ENCODE peak calls at places on chromosome 4, in seven cellular contexts. X, V, B, C, J, Y and M are unnamed samples.

GRCh38 chr4:1234296-1234695 is 14.6 kb downstream of the CTBP1 start:
- DNase-seq in Y (no peak), J (no peak), V (no peak), X (no peak), B (no peak), C (no peak), M (no peak)

GRCh38 chr4:23401572-23401971 is 488.3 kb downstream of the PPARGC1A start:
- DNase-seq in C (no peak), X (no peak), Y (peak; percentile 25), V (no peak), J (no peak), B (no peak), M (no peak)

GRCh38 chr4:140662082-140662869 is 93.5 kb upstream of the UCP1 start:
- DNase-seq in B (no peak), Y (no peak), J (no peak), C (no peak), X (no peak), V (no peak), M (no peak)

GRCh38 chr4:5452156-5452555 is 256.2 kb downstream of the EVC2 start:
- DNase-seq in X (no peak), V (no peak), B (no peak), J (no peak), C (no peak), Y (no peak), M (no peak)

GRCh38 chr4:102799816-102800215 is 27.5 kb downstream of the UBE2D3 start:
- DNase-seq in B (no peak), J (no peak), V (no peak), Y (no peak), C (no peak), X (no peak), M (no peak)

GRCh38 chr4:109275346-109275745 is 27.1 kb downstream of the COL25A1 start:
- DNase-seq in V (no peak), Y (no peak), B (no peak), C (no peak), X (no peak), J (no peak), M (no peak)

GRCh38 chr4:118845552-118846065 is 9.7 kb upstream of the SEC24D start:
- DNase-seq in C (no peak), Y (no peak), X (no peak), J (no peak), B (no peak), V (no peak), M (no peak)

GRCh38 chr4:655735-656151 is 18.3 kb downstream of the ATP5ME start:
- DNase-seq in C (no peak), V (no peak), J (no peak), Y (no peak), B (no peak), X (no peak), M (no peak)

GRCh38 chr4:182917182-182918043 is at the start of gene DCTD:
- DNase-seq in C (peak; percentile 80), J (peak; percentile 59), X (peak; percentile 40), B (peak; percentile 57), V (peak; percentile 72), Y (peak; percentile 72), M (peak; percentile 81)

GRCh38 chr4:40750461-40751258 is 905 bp downstream of the NSUN7 start:
- DNase-seq in J (no peak), V (no peak), B (no peak), Y (peak; percentile 16), X (no peak), C (no peak), M (no peak)